ENCODE peak calls at places on chromosomes 2 and 18, in four cellular contexts. I is A673, L is AG04450, U is kidney. A is an unnamed sample.

GRCh38 chr2:240393831-240394410 is 41.5 kb upstream of the GPC1 start:
- DNase-seq in U (peak), L (no peak), I (no peak), A (no peak)

GRCh38 chr2:24492283-24493272 is 1.5 kb downstream of the NCOA1 start:
- DNase-seq in L (no peak), I (peak), U (no peak), A (no peak)

GRCh38 chr2:88269832-88270231 is 99.7 kb downstream of the THNSL2 start:
- DNase-seq in U (no peak), I (no peak), L (no peak), A (no peak)

GRCh38 chr2:64797881-64798590 is 144.3 kb upstream of the SERTAD2 start:
- DNase-seq in I (peak), U (no peak), L (peak), A (peak)

GRCh38 chr2:21317131-21317530 is 193.4 kb downstream of the TDRD15 start:
- DNase-seq in L (no peak), U (no peak), I (peak), A (no peak)

GRCh38 chr2:127498386-127498785 is 27.9 kb downstream of the IWS1 start:
- DNase-seq in U (no peak), L (peak), I (no peak), A (no peak)

GRCh38 chr2:240946046-240946445 is 39.9 kb downstream of the CROCC2 start:
- DNase-seq in L (no peak), I (no peak), U (no peak), A (no peak)

GRCh38 chr2:219286436-219287115 is 7.4 kb downstream of the DNAJB2 start:
- DNase-seq in L (no peak), I (no peak), U (no peak), A (no peak)

GRCh38 chr2:73931531-73932500 is 5.1 kb downstream of the DGUOK start:
- DNase-seq in U (no peak), I (no peak), L (no peak), A (no peak)

GRCh38 chr2:155391613-155392012 is 693.1 kb downstream of the KCNJ3 start:
- DNase-seq in I (no peak), U (no peak), L (no peak), A (no peak)

GRCh38 chr2:86025229-86025820 is 80.4 kb downstream of the POLR1A start:
- DNase-seq in U (no peak), L (no peak), I (peak), A (no peak)

GRCh38 chr2:203948733-203949132 is 12.2 kb downstream of the ICOS start:
- DNase-seq in L (no peak), U (no peak), I (no peak), A (no peak)

GRCh38 chr2:149080964-149081363 is 42.5 kb downstream of the LYPD6B start:
- DNase-seq in U (no peak), L (no peak), I (no peak), A (no peak)

GRCh38 chr2:151198646-151199045 is 63.0 kb downstream of the RBM43 start:
- DNase-seq in U (no peak), I (no peak), L (no peak), A (no peak)

GRCh38 chr18:12388440-12388839 is 11.4 kb upstream of the AFG3L2 start:
- DNase-seq in U (no peak), L (no peak), I (no peak), A (no peak)

GRCh38 chr2:150911766-150912280 is 349.8 kb downstream of the RBM43 start:
- DNase-seq in U (peak), L (peak), I (peak), A (no peak)

GRCh38 chr2:143398701-143399260 is 269.6 kb downstream of the ARHGAP15 start:
- DNase-seq in U (no peak), I (no peak), L (no peak), A (no peak)

GRCh38 chr2:120776649-120777048 is 41.0 kb downstream of the GLI2 start:
- DNase-seq in U (peak), I (no peak), L (no peak), A (no peak)

GRCh38 chr18:24160086-24160485 is 21.2 kb downstream of the CABYR start:
- DNase-seq in L (no peak), U (no peak), I (no peak), A (no peak)

GRCh38 chr2:230868151-230868946 is 3.6 kb downstream of the ITM2C start:
- DNase-seq in U (no peak), L (no peak), I (peak), A (no peak)

GRCh38 chr18:22559414-22560282 is 141.9 kb upstream of the CTAGE1 start:
- DNase-seq in L (no peak), U (peak), I (peak), A (no peak)

GRCh38 chr2:20349457-20350034 is 1.1 kb downstream of the PUM2 start:
- DNase-seq in U (no peak), I (no peak), L (no peak), A (no peak)

GRCh38 chr18:51391731-51392130 is 194.2 kb upstream of the MEX3C start:
- DNase-seq in I (no peak), L (no peak), U (no peak), A (no peak)

GRCh38 chr2:79447462-79447861 is 65.4 kb upstream of the CTNNA2 start:
- DNase-seq in U (no peak), L (no peak), I (no peak), A (no peak)

GRCh38 chr2:205989291-205990071 is 96.5 kb downstream of the INO80D start:
- DNase-seq in U (no peak), L (no peak), I (no peak), A (no peak)

GRCh38 chr2:158761626-158762025 is 33.5 kb upstream of the DAPL1 start:
- DNase-seq in I (no peak), L (no peak), U (no peak), A (peak)

GRCh38 chr2:56707650-56708049 is 523.9 kb downstream of the CCDC85A start:
- DNase-seq in L (no peak), U (no peak), I (no peak), A (no peak)

GRCh38 chr2:57093020-57093419 is 909.2 kb downstream of the CCDC85A start:
- DNase-seq in I (no peak), L (no peak), U (no peak), A (no peak)

GRCh38 chr2:56465491-56465890 is 281.7 kb downstream of the CCDC85A start:
- DNase-seq in U (no peak), I (no peak), L (no peak), A (no peak)

GRCh38 chr18:50128506-50129271 is 66.3 kb downstream of the MYO5B start:
- DNase-seq in U (no peak), L (no peak), I (no peak), A (no peak)

GRCh38 chr2:218261424-218262273 is 834 bp downstream of the GPBAR1 start:
- DNase-seq in L (no peak), U (no peak), I (no peak), A (no peak)

GRCh38 chr2:108182489-108182888 is 57.3 kb upstream of the SULT1C3 start:
- DNase-seq in L (no peak), U (no peak), I (peak), A (no peak)

GRCh38 chr2:237600205-237600846 is 9.8 kb upstream of the RAB17 start:
- DNase-seq in U (peak), L (no peak), I (peak), A (no peak)

GRCh38 chr2:226087505-226088365 is 688.2 kb downstream of the NYAP2 start:
- DNase-seq in U (no peak), L (no peak), I (no peak), A (no peak)

GRCh38 chr2:37973615-37974353 is 48.7 kb downstream of the RMDN2 start:
- DNase-seq in U (no peak), I (no peak), L (no peak), A (no peak)

GRCh38 chr2:100257939-100258338 is 64.4 kb downstream of the LONRF2 start:
- DNase-seq in L (no peak), U (no peak), I (no peak), A (no peak)

GRCh38 chr2:177670791-177671528 is 278.4 kb downstream of the AGPS start:
- DNase-seq in I (no peak), U (no peak), L (no peak), A (no peak)

GRCh38 chr2:177671662-177672061 is 279.1 kb downstream of the AGPS start:
- DNase-seq in L (no peak), U (no peak), I (no peak), A (no peak)

GRCh38 chr2:177676636-177677035 is 284.1 kb downstream of the AGPS start:
- DNase-seq in U (no peak), L (no peak), I (no peak), A (no peak)

GRCh38 chr2:177675256-177676220 is 283.0 kb downstream of the AGPS start:
- DNase-seq in L (no peak), U (no peak), I (no peak), A (no peak)

DNA sequence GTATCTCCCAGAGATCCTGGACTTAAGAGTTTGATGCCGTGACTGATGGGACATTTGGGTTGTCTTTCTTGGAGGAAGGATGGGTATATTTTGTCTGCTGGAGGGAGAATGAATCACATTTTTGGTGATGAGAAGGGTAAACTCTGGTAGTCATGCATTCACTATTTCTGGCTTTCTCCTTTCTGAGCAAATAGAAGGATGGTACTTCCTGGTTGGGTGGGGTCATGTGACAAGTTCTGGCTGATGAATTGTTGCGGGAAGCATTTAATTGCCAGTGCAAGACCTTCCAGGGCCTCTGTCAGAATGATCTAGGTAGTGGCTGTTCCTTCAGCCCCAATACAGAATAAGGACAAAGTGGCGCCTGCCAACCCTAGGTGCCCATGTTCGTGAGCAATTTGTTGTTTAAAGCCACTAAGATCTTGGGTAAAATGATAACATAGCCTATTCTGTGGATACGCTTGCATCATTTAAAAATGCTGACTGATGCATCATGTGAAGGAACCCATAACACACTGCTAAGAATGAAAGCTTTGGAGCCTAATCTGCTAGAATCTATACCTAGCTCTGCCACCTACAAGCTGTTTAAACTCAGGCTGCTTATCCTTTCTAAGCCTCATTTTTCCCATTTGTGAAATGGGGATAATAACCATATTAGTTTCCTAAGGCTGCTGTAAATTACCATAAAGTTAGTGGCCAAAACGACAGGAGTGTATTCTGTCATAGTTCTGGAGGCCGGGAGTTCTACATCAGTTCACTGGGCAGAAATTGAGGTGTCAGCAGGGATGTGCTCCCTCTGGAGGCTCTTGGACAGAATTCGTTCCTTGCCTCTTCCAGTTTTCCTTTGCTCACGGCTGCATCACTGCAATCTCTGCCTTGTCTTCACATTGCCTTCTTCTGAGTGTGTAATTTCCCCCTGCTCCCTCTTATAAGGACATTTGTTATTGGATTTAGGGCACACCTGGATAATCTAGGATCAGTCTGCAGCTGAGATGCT is 281.3 kb downstream of the AGPS start:
- DNase-seq in I (peak), L (no peak), U (no peak), A (no peak)
- TF ChIP-seq CTCF in I (peak), L (peak), U (no peak), A (no peak)

DNA sequence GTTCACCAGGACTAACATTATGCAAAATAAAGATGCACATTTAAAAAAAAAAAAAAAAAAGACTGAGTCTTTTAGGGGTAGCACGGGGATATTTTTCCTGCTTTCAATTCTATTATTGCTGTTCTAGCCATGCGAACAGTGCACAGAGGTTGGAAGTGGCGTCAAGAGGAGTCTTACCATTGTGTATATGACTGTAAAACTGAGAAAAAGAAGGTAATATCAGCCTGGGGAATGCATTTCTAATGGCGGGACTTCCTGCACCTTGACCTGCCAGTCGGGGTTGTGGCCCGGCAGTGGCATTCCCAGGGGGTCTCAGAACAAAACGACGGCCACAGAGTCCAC is 48.5 kb upstream of the ATP6V1B1 start:
- DNase-seq in L (no peak), I (no peak), U (no peak), A (no peak)
- H3K4me3 ChIP-seq in L (no peak), I (peak), U (peak), A (no peak)

GRCh38 chr2:5145053-5145452 is 547.1 kb upstream of the SOX11 start:
- DNase-seq in I (no peak), U (no peak), L (no peak), A (no peak)

GRCh38 chr2:5140367-5140766 is 551.8 kb upstream of the SOX11 start:
- DNase-seq in L (no peak), I (no peak), U (no peak), A (no peak)

GRCh38 chr2:5145801-5146200 is 546.4 kb upstream of the SOX11 start:
- DNase-seq in U (no peak), L (no peak), I (no peak), A (no peak)

GRCh38 chr2:5148392-5149085 is 543.6 kb upstream of the SOX11 start:
- DNase-seq in L (no peak), U (no peak), I (no peak), A (no peak)

DNA sequence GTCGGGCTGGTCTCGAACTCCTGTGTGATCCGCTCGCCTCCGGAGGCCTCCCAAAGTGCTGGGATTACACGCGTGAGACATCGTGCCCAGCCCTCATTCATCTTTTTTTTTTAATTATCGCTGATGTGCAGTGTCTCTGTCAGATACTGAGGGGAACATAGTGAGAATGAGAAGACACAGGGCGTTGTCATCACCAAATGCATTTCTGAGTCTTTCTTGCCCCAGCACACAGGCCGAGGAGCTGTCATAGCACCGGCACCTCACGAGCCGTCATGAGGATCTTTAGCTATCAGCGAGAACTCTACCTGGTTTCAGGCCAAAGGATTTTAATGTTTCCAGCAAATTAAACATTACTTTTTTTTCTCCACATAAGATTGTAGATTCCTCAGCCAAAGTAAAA is 548.0 kb upstream of the SOX11 start:
- DNase-seq in L (no peak), U (no peak), I (no peak), A (no peak)
- TF ChIP-seq CTCF in L (no peak), U (no peak), I (no peak), A (no peak)

GRCh38 chr2:135742307-135742838 is 718 bp downstream of the UBXN4 start:
- DNase-seq in I (peak), L (no peak), U (no peak), A (peak)

GRCh38 chr2:135744761-135745314 is 3.2 kb downstream of the UBXN4 start:
- DNase-seq in I (peak), U (no peak), L (no peak), A (no peak)

GRCh38 chr2:135741395-135742306 is at the start of gene UBXN4:
- DNase-seq in U (peak), L (peak), I (peak), A (peak)

GRCh38 chr2:135745545-135745944 is 3.9 kb downstream of the UBXN4 start:
- DNase-seq in I (peak), U (no peak), L (peak), A (peak)

GRCh38 chr2:135743860-135744259 is 2.2 kb downstream of the UBXN4 start:
- DNase-seq in L (no peak), U (no peak), I (peak), A (no peak)
- H3K4me3 ChIP-seq in L (peak), U (no peak), I (peak), A (peak)

GRCh38 chr2:160719116-160719515 is 225.5 kb upstream of the RBMS1 start:
- DNase-seq in I (no peak), L (no peak), U (no peak), A (peak)
- TF ChIP-seq CTCF in I (no peak), L (no peak), U (no peak), A (no peak)

GRCh38 chr2:43387092-43388062 is 161.0 kb upstream of the ZFP36L2 start:
- DNase-seq in I (no peak), L (no peak), U (no peak), A (no peak)
- H3K4me3 ChIP-seq in I (no peak), L (no peak), U (no peak), A (no peak)

GRCh38 chr2:216064014-216064630 is 17.5 kb downstream of the PECR start:
- DNase-seq in I (no peak), L (no peak), U (no peak), A (no peak)

GRCh38 chr2:216056739-216057138 is 24.9 kb downstream of the PECR start:
- DNase-seq in U (no peak), I (no peak), L (no peak), A (no peak)

GRCh38 chr2:216055661-216056060 is 25.9 kb downstream of the PECR start:
- DNase-seq in U (no peak), I (no peak), L (no peak), A (no peak)

GRCh38 chr2:216057688-216058193 is 23.9 kb downstream of the PECR start:
- DNase-seq in L (no peak), U (peak), I (no peak), A (peak)

DNA sequence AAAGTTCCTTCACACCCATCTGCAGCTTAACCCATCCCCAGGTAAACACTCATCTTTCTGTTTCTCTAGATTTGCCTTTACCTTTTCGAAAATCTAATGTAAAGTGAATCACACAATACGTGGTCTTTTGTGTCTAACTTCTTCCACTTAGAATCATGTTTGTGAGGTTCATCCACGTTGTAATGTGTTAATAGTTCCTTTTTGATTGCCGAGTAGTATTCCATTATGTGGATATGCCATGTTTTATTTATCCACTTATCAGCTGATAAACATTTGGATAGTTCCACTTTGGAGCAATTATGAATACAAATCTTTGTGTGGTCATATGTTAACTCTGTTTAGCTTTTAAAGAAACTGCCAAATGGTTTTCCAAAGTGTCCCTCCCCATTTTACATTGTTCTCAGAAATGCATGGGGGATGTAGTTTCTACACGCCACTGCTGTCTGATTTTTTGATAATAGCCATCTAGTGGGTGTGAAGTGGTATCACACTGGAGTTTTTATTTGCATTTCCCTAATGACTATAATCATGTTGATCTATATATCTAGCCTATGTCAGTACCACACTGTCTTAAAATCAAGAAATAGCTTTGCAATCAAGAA is 22.3 kb downstream of the PECR start:
- DNase-seq in U (no peak), L (no peak), I (peak), A (no peak)
- TF ChIP-seq CTCF in U (no peak), L (peak), I (peak), A (peak)

DNA sequence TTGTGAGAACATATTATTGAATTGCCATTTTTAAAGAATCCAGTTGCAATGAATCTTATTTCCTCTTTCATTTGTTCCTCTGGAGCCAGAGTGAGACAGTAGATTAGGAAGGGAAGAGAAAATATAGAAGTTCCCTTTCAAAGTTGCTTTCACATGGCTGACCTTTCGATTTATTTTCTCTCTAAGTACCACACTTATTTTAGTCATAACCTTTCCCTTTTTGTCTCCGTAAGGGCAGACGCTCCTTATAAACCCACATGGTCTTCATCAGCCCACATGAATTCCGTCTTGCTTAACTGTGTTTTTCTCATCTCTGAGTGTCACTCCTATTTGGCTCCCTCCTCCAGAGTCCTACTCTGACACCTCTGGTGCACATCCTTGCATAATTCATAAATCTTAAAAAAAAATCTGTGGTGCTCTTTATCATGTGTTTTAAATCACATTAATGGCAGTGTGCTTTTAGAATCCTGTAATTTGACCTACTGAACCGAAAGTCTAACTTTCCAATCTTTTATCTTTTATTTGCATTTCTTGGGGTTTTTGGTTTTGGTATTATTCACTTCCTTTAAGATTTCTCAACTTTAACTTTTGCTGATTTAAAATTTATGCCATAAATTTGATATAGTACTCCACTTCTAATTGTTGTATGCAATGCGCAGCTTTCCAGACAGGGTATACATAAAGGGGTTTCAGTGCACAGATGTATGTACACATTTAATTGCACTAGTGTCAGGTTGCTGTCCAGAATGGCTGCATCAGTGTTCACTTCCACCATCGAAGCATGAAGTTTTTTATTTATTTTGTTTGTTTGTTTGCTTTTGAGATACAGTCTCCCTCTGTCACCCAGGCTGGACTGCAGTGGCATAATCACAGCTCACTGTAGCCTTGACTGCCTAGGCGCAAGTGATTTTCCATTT is 38.6 kb upstream of the ZNF396 start:
- DNase-seq in I (no peak), U (no peak), L (no peak), A (no peak)
- H3K4me3 ChIP-seq in I (no peak), U (no peak), L (no peak), A (no peak)

A was measured in astrocyte of the cerebellum.